ENCODE peak calls at places on chromosomes 6 and 20, in five cellular contexts. Y is H9, Z is Calu3, A is germinal center, U is GM12891. P is an unnamed sample.

GRCh38 chr20:50163570-50164317 is 10.2 kb upstream of the PEDS1 start:
- DNase-seq in U (no peak), Y (no peak), Z (peak; percentile 57), A (no peak), P (no peak)

GRCh38 chr6:142323377-142323776 is 21.6 kb downstream of the ADGRG6 start:
- DNase-seq in A (no peak), Z (no peak), Y (no peak), U (no peak), P (no peak)

GRCh38 chr6:157266274-157267101 is 56.8 kb downstream of the TMEM242 start:
- DNase-seq in Y (no peak), U (no peak), Z (no peak), A (no peak), P (no peak)

GRCh38 chr6:91083226-91083625 is 496.4 kb upstream of the MAP3K7 start:
- DNase-seq in Y (no peak), Z (no peak), A (no peak), U (no peak), P (no peak)

GRCh38 chr20:17662333-17663039 is 19.6 kb downstream of the RRBP1 start:
- DNase-seq in U (no peak), Y (no peak), A (no peak), Z (no peak), P (no peak)

GRCh38 chr20:50561379-50562078 is 51.3 kb downstream of the PTPN1 start:
- DNase-seq in U (no peak), Z (no peak), A (no peak), Y (no peak), P (no peak)

GRCh38 chr6:21811484-21811883 is 217.9 kb downstream of the SOX4 start:
- DNase-seq in U (no peak), Y (no peak), A (no peak), Z (no peak), P (no peak)

GRCh38 chr6:135144678-135145508 is 36.2 kb upstream of the MYB start:
- DNase-seq in Y (no peak), U (no peak), A (no peak), Z (peak; percentile 30), P (no peak)

P was measured in GM12892.